ENCODE peak calls at places on chromosomes 16 and 17, in seven cellular contexts. H is smooth muscle cell of the brain vasculature; C is NCI-H1092; V is activated CD4-positive, alpha-beta T cell treated with anti-CD3 and anti-CD28 coated beads for 4 hours; E is AML-193; N is cardiac fibroblast; Q is foreskin keratinocyte. P is an unnamed sample.

GRCh38 chr16:27245276-27246231 is 23.0 kb downstream of the NSMCE1 start:
- DNase-seq in H (no peak), C (no peak), V (no peak), E (no peak), N (peak), Q (no peak), P (no peak)

GRCh38 chr17:32567511-32567910 is 80.7 kb downstream of the CDK5R1 start:
- DNase-seq in H (no peak), C (no peak), V (no peak), E (no peak), N (no peak), Q (peak), P (no peak)

GRCh38 chr17:73984981-73985380 is 218.5 kb upstream of the RPL38 start:
- DNase-seq in H (no peak), C (no peak), V (no peak), E (no peak), N (no peak), Q (no peak), P (peak)

GRCh38 chr16:76574651-76575050 is 297.4 kb downstream of the CNTNAP4 start:
- DNase-seq in H (no peak), C (no peak), V (no peak), E (no peak), N (no peak), Q (no peak), P (no peak)

GRCh38 chr16:366476-366875 is 3.9 kb downstream of the MRPL28 start:
- DNase-seq in H (no peak), C (no peak), V (no peak), E (no peak), N (no peak), Q (no peak), P (no peak)

GRCh38 chr16:87392823-87393679 is 915 bp downstream of the MAP1LC3B start:
- DNase-seq in H (no peak), C (no peak), V (peak), E (peak), N (peak), Q (peak), P (no peak)

GRCh38 chr17:36647598-36647997 is 46.2 kb downstream of the MRM1 start:
- DNase-seq in H (no peak), C (no peak), V (no peak), E (no peak), N (no peak), Q (no peak), P (no peak)

GRCh38 chr17:79950306-79950705 is 85.4 kb downstream of the TBC1D16 start:
- DNase-seq in H (no peak), C (no peak), V (no peak), E (no peak), N (no peak), Q (no peak), P (no peak)

GRCh38 chr17:44385287-44386181 is 3.9 kb downstream of the ITGA2B start:
- DNase-seq in H (peak), C (peak), V (peak), E (peak), N (peak), Q (peak), P (peak)

GRCh38 chr17:68200689-68201424 is 47.0 kb upstream of the AMZ2 start:
- DNase-seq in H (peak), C (peak), V (peak), E (peak), N (peak), Q (no peak), P (peak)

GRCh38 chr16:3691778-3692177 is 25.5 kb downstream of the TRAP1 start:
- DNase-seq in H (no peak), C (no peak), V (no peak), E (no peak), N (no peak), Q (no peak), P (no peak)

GRCh38 chr17:37761065-37761464 is 16.2 kb upstream of the HNF1B start:
- DNase-seq in H (no peak), C (no peak), V (no peak), E (peak), N (no peak), Q (no peak), P (no peak)

P was measured in GDM1.